ENCODE peak calls at places on chromosomes 2 and 18, in seven cellular contexts. Z, P, C, D, B, X and M are unnamed samples.
A peak's percentile ranks its signal among the peaks of the same experiment; 100 is the strongest.

GRCh38 chr2:20573611-20574422 is 77.1 kb downstream of the HS1BP3 start:
- DNase-seq in D (no peak), X (no peak), C (no peak), P (peak; percentile 85), Z (no peak), B (peak; percentile 73), M (no peak)

GRCh38 chr18:56574827-56575226 is 63.6 kb downstream of the TXNL1 start:
- DNase-seq in P (peak; percentile 48), Z (no peak), C (no peak), D (no peak), B (no peak), X (no peak), M (no peak)

GRCh38 chr2:235580401-235581157 is 86.7 kb downstream of the AGAP1 start:
- DNase-seq in B (no peak), P (no peak), D (no peak), X (no peak), Z (no peak), C (no peak), M (no peak)

GRCh38 chr2:17583646-17584045 is 43.1 kb downstream of the VSNL1 start:
- DNase-seq in C (no peak), X (no peak), D (no peak), Z (no peak), P (no peak), B (no peak), M (no peak)

GRCh38 chr2:47031909-47032668 is 116.5 kb upstream of the MCFD2 start:
- DNase-seq in P (peak; percentile 31), D (no peak), C (no peak), B (no peak), X (no peak), Z (no peak), M (no peak)

GRCh38 chr18:79862562-79862961 is 64.8 kb downstream of the KCNG2 start:
- DNase-seq in X (no peak), P (no peak), C (no peak), D (no peak), Z (no peak), B (no peak), M (no peak)

GRCh38 chr2:105802587-105802986 is 57.9 kb downstream of the NCK2 start:
- DNase-seq in D (no peak), C (no peak), X (no peak), P (no peak), B (no peak), Z (no peak), M (no peak)

GRCh38 chr2:109031481-109032228 is 42.6 kb upstream of the EDAR start:
- DNase-seq in Z (no peak), P (peak; percentile 65), C (peak; percentile 67), D (peak; percentile 16), B (no peak), X (peak; percentile 66), M (peak; percentile 49)

GRCh38 chr2:217208867-217209266 is 349.0 kb upstream of the TNP1 start:
- DNase-seq in P (no peak), C (no peak), Z (no peak), X (no peak), D (no peak), B (no peak), M (no peak)

GRCh38 chr2:218877891-218878290 is 2.8 kb upstream of the WNT10A start:
- DNase-seq in X (peak; percentile 50), D (no peak), Z (no peak), B (no peak), C (no peak), P (no peak), M (no peak)

GRCh38 chr2:224009605-224010330 is 29.3 kb downstream of the SERPINE2 start:
- DNase-seq in D (no peak), C (no peak), Z (no peak), P (peak; percentile 23), X (no peak), B (peak; percentile 17), M (no peak)

GRCh38 chr18:39635966-39636365 is 2070.4 kb upstream of the CELF4 start:
- DNase-seq in D (no peak), Z (no peak), P (peak; percentile 21), B (no peak), C (no peak), X (no peak), M (no peak)

GRCh38 chr2:98823196-98824166 is 92.5 kb upstream of the MGAT4A start:
- DNase-seq in Z (no peak), X (peak; percentile 13), C (peak; percentile 21), B (no peak), D (no peak), P (no peak), M (peak; percentile 53)

GRCh38 chr2:232434091-232434490 is 21.9 kb upstream of the ALPI start:
- DNase-seq in D (no peak), X (no peak), B (no peak), Z (no peak), C (no peak), P (no peak), M (no peak)

GRCh38 chr2:190319557-190320498 is at the start of gene HIBCH:
- DNase-seq in Z (peak; percentile 97), D (peak; percentile 67), P (peak; percentile 97), X (peak; percentile 98), C (peak; percentile 98), B (peak; percentile 98), M (peak; percentile 90)

GRCh38 chr2:235605306-235605998 is 111.6 kb downstream of the AGAP1 start:
- DNase-seq in D (no peak), P (peak; percentile 99), C (peak; percentile 67), X (peak; percentile 94), Z (peak; percentile 93), B (peak; percentile 87), M (peak; percentile 76)

GRCh38 chr2:99881901-99882591 is 260.3 kb downstream of the AFF3 start:
- DNase-seq in X (no peak), P (peak; percentile 96), Z (peak; percentile 37), B (no peak), D (no peak), C (peak; percentile 52), M (peak; percentile 41)

GRCh38 chr2:122414911-122415310 is 659.5 kb downstream of the TSN start:
- DNase-seq in P (no peak), C (no peak), Z (peak; percentile 74), D (no peak), X (no peak), B (no peak), M (no peak)